ENCODE peak calls at places on chromosomes 2 and 18, in nine cellular contexts. V, I, W, K, C, S, A, D and G are unnamed samples.
A peak's percentile ranks its signal among the peaks of the same experiment; 100 is the strongest.

GRCh38 chr2:16012626-16013501 is 72.5 kb downstream of the MYCN start:
- DNase-seq in V (no peak), D (no peak), I (no peak), S (no peak), C (no peak), W (no peak), K (peak; percentile 30), A (peak; percentile 74), G (peak; percentile 3)

GRCh38 chr18:11047156-11047555 is 102.2 kb downstream of the PIEZO2 start:
- DNase-seq in C (no peak), S (no peak), K (no peak), A (no peak), W (no peak), D (no peak), V (peak; percentile 38), I (peak; percentile 50), G (no peak)

GRCh38 chr2:88212251-88212790 is 42.2 kb downstream of the THNSL2 start:
- DNase-seq in S (no peak), A (no peak), C (no peak), D (no peak), I (no peak), K (peak; percentile 40), W (no peak), V (no peak), G (no peak)

GRCh38 chr2:14756981-14757657 is 124.6 kb downstream of the LRATD1 start:
- DNase-seq in C (no peak), D (no peak), I (peak; percentile 98), V (peak; percentile 98), K (peak; percentile 86), S (no peak), A (no peak), W (no peak), G (peak; percentile 95)

GRCh38 chr2:239953418-239954061 is 71.6 kb downstream of the NDUFA10 start:
- DNase-seq in D (no peak), C (no peak), W (peak; percentile 86), A (no peak), K (no peak), V (peak; percentile 60), I (peak; percentile 74), S (peak; percentile 38), G (no peak)

GRCh38 chr18:48031011-48031480 is 100.6 kb upstream of the SMAD2 start:
- DNase-seq in C (no peak), K (peak; percentile 44), A (peak; percentile 67), V (peak; percentile 23), S (no peak), D (peak; percentile 54), I (peak; percentile 45), W (peak; percentile 55), G (no peak)

GRCh38 chr2:43877782-43878464 is 39.2 kb downstream of the ABCG8 start:
- DNase-seq in D (peak; percentile 57), S (peak; percentile 60), A (peak; percentile 79), I (peak; percentile 47), W (peak; percentile 79), K (peak; percentile 66), V (peak; percentile 42), C (peak; percentile 14), G (no peak)

GRCh38 chr2:85579266-85579935 is 2.0 kb downstream of the VAMP8 start:
- DNase-seq in D (no peak), V (no peak), W (no peak), K (no peak), S (no peak), C (no peak), A (no peak), I (no peak), G (no peak)

GRCh38 chr2:1972948-1973347 is 228.6 kb upstream of the PXDN start:
- DNase-seq in D (no peak), V (peak; percentile 45), C (no peak), S (no peak), W (no peak), K (no peak), A (no peak), I (peak; percentile 49), G (no peak)

GRCh38 chr2:42128731-42129486 is 40.2 kb upstream of the EML4 start:
- DNase-seq in A (no peak), D (no peak), W (no peak), S (no peak), V (peak; percentile 90), C (no peak), I (peak; percentile 91), K (no peak), G (peak; percentile 58)

DNA sequence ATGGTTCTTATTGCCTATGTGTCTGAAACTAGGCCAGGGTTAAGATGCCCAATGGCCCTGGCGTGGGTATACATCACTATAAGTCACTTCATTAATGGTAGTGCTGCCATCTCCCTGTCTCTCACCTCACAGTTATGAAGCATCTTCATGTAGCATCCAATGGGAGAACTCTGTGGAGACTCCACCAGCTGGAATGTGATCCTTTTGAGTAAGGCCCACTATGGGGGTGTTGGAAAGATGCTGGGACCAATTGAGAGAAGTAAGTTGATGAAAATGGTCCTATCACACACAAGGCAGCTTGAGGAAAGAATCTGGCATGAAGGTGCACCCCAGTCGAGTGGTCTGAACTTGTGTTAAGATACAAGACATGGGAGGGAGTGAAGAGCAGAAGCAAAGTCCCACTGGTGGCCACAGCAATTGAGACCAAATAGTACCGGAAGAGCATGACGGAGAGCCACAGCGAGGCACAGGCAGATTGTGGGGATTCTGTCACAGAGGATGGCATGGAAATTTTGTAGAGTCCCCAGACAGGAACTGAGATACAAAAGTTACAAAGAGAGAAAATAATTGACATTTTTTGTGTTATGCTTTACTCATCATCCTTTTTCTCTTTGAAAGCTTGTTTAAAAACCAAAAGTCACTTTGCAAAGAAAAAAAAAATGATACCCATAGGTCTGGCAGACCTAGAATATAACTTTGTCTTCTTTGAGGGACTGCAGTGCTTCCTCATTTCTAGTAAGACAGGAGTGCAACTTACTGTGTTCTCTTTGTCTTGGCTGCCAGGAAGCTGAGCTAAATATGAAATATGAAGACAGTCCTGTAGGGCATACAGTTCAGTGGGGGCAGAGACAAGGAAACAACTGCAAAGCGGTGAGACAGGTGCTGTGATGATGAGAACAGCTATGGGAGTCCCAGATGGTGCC is 4.9 kb downstream of the ARHGAP25 start:
- DNase-seq in W (no peak), D (no peak), C (no peak), I (no peak), K (no peak), A (no peak), V (no peak), S (no peak), G (no peak)
- H3K27ac ChIP-seq in W (no peak overlapping the region), D (no peak overlapping the region), C (peak overlapping the region; percentile 77), I (no peak overlapping the region), K (no peak overlapping the region), A (peak overlapping the region; percentile 38), V (no peak overlapping the region), S (no peak overlapping the region), G (no peak overlapping the region)

GRCh38 chr2:176101862-176102261 is 2.3 kb downstream of the HOXD12 start:
- DNase-seq in I (no peak), K (no peak), W (no peak), V (no peak), A (no peak), S (peak; percentile 14), D (no peak), C (no peak), G (no peak)

GRCh38 chr2:176105078-176105726 is 1.9 kb upstream of the HOXD11 start:
- DNase-seq in I (no peak), D (no peak), W (no peak), A (no peak), C (no peak), S (no peak), K (no peak), V (no peak), G (no peak)

GRCh38 chr2:176102309-176102866 is 2.8 kb downstream of the HOXD12 start:
- DNase-seq in V (no peak), S (no peak), A (no peak), W (no peak), K (no peak), D (no peak), C (no peak), I (no peak), G (no peak)

GRCh38 chr2:176104338-176105077 is 2.6 kb upstream of the HOXD11 start:
- DNase-seq in D (no peak), A (no peak), I (no peak), C (no peak), V (no peak), S (no peak), K (no peak), W (no peak), G (no peak)

DNA sequence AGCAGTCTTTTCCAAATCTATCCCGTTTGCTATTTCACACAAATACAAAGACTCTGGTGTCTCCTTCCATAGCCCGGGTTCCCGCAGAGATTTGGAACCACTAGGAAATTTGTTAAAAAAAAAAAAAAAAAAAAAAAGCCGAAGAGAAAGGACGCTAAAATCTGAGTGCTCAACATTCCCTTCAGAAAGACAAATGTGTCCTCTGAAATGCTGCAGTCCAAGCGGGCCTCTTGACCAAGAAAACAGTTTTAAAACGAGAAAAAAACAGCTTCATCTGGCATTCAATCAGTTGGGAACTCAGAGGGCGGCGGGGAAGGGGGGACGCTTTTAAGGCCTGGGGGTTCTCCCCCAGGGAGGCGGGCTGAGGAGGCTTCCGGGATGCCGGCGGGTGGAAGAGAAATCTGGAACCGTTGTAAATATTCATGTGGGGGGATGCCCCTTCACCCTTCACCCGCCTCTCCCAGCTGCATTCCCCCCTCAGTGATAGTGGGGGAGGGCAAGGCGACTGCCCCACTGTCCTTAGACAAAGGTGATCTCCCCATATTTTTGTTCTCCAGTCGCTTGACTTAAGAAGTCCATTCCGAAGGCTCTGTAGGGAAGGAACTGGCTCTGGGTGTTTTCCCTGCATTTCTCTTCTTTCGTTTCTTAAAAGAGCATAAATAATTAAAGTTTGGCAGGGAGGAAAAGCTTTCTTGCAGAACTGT is 3.3 kb upstream of the HOXD11 start:
- DNase-seq in D (no peak), A (no peak), I (no peak), K (no peak), C (no peak), V (no peak), S (no peak), W (no peak), G (no peak)
- H3K27ac ChIP-seq in D (no peak overlapping the region), A (no peak overlapping the region), I (no peak overlapping the region), K (peak overlapping the region; percentile 98), C (no peak overlapping the region), V (no peak overlapping the region), S (no peak overlapping the region), W (no peak overlapping the region), G (peak overlapping the region; percentile 98)

GRCh38 chr2:237877576-237878307 is 18.3 kb downstream of the RAMP1 start:
- DNase-seq in W (peak; percentile 70), D (no peak), S (no peak), K (no peak), A (no peak), C (no peak), V (no peak), I (no peak), G (no peak)
- H3K27ac ChIP-seq in W (no peak overlapping the region), D (no peak overlapping the region), S (no peak overlapping the region), K (peak overlapping the region; percentile 100), A (peak overlapping the region; percentile 78), C (no peak overlapping the region), V (no peak overlapping the region), I (no peak overlapping the region), G (no peak overlapping the region)

DNA sequence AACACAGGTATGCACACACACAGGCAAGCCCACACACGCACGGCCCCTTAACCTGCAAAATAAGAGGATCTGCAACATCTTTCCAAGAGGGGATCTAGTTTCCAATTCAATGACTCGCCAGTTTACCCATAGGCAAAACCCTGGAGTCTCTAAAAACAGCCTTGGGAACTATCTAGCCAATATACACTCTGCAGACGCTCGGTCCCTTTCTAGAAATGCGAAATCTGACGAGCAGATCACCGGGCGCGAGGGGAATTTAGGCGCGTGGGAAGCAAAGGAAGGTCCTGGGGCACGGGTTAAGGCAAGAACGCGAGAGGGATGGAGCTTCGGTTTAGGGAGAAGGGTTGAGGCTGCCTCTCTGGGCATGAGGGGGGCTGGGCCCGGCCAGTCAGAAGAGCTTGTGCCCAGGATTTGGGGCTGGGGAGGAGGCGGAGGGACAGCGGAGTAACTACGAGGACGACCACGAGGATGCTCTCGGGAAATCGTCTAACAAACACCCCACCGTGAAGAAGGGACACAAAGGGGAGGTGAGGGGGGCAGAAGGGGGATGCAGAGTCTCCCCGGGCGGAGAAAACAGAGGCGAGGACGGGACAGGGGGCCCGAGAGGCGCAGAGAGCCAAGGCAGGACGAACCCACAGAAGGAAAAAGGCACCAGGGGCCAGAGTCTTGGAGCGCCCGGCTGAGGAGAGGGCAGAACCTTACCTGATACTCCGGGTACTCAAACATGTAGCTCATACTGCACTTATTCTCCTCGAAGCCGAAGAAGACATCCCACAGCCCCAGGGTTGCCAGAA is 542 bp downstream of the PGAP1 start:
- DNase-seq in K (peak; percentile 50), C (no peak), V (peak; percentile 22), A (peak; percentile 27), I (peak; percentile 32), S (no peak), D (peak; percentile 33), W (peak; percentile 75), G (no peak)
- H3K27ac ChIP-seq in K (peak overlapping the region; percentile 96), C (peak overlapping the region; percentile 43), V (peak overlapping the region; percentile 91), A (peak overlapping the region; percentile 90), I (peak overlapping the region; percentile 92), S (peak overlapping the region; percentile 49), D (peak overlapping the region; percentile 86), W (no peak overlapping the region), G (peak overlapping the region; percentile 79)